ENCODE peak calls at places on chromosomes 2 and 18, in seven cellular contexts. T is GM20000, K is kidney, D is H9, Y is neural crest cell, J is mucosa of descending colon, M is tibial artery. C is an unnamed sample.
A peak's percentile ranks its signal among the peaks of the same experiment; 100 is the strongest.

GRCh38 chr2:9191044-9191481 is 15.5 kb upstream of the ASAP2 start:
- DNase-seq in J (no peak), K (peak; percentile 85), T (no peak), Y (peak; percentile 30), M (peak; percentile 97), D (peak; percentile 46), C (peak; percentile 84)

GRCh38 chr18:5693637-5694175 is 149.9 kb upstream of the EPB41L3 start:
- DNase-seq in M (no peak), K (no peak), T (no peak), J (no peak), Y (no peak), D (no peak), C (no peak)

GRCh38 chr2:10478916-10479315 is 30.8 kb upstream of the ODC1 start:
- DNase-seq in K (no peak), T (no peak), J (no peak), M (peak; percentile 24), D (no peak), Y (no peak), C (no peak)

GRCh38 chr2:222844323-222844722 is 16.5 kb upstream of the ACSL3 start:
- DNase-seq in T (no peak), M (no peak), D (no peak), K (no peak), J (peak; percentile 21), Y (no peak), C (peak; percentile 72)

GRCh38 chr2:127217470-127218325 is 2.4 kb downstream of the CYP27C1 start:
- DNase-seq in Y (no peak), J (no peak), K (peak; percentile 85), D (peak; percentile 67), T (no peak), M (no peak), C (no peak)

GRCh38 chr2:3062476-3063260 is 314.9 kb downstream of the EIPR1 start:
- DNase-seq in M (no peak), T (no peak), K (no peak), D (no peak), Y (no peak), J (no peak), C (no peak)

GRCh38 chr2:62999905-63000304 is 50.7 kb upstream of the OTX1 start:
- DNase-seq in Y (no peak), J (no peak), D (no peak), M (peak; percentile 84), K (peak; percentile 36), T (no peak), C (no peak)

GRCh38 chr2:121480826-121481225 is 49.9 kb upstream of the RNU4ATAC start:
- DNase-seq in M (no peak), D (no peak), Y (no peak), K (no peak), J (no peak), T (no peak), C (no peak)

GRCh38 chr18:80185545-80185944 is 61.8 kb downstream of the PARD6G start:
- DNase-seq in T (no peak), M (peak; percentile 3), K (no peak), D (no peak), Y (no peak), J (no peak), C (no peak)

GRCh38 chr18:80181642-80182461 is 65.5 kb downstream of the PARD6G start:
- DNase-seq in K (peak; percentile 46), T (no peak), M (peak; percentile 20), D (no peak), J (no peak), Y (no peak), C (no peak)

GRCh38 chr18:80182855-80183254 is 64.5 kb downstream of the PARD6G start:
- DNase-seq in K (peak; percentile 37), J (no peak), Y (no peak), D (no peak), M (peak; percentile 38), T (no peak), C (no peak)

GRCh38 chr18:80183273-80184050 is 63.9 kb downstream of the PARD6G start:
- DNase-seq in J (no peak), D (no peak), K (peak; percentile 77), M (peak; percentile 64), T (no peak), Y (no peak), C (no peak)

DNA sequence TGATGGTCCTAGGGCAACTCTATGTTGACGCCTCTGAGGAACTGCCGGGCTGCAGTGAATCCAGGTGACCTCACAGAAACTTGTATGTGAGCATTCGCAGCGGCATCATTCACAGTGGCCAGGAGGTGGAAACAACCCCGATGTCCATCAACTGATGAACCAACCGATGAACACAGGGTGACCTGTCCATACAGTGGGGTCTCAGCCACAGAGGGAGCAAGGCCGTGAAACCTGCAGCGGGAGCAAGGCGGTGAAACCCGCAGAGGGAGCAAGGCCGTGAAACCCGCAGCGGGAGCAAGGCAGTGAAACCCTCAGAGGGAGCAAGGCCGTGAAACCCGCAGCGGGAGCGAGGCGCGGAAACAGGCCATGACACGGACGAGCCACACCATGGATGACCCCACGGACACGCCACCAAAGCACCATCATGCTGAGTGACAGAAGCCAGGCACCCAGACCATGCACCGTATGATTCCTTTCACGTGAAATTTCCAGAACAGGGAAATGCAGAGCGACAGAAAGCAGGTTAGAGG is 63.0 kb downstream of the PARD6G start:
- DNase-seq in K (peak; percentile 67), M (peak; percentile 54), D (no peak), Y (no peak), T (no peak), J (no peak), C (no peak)
- TF ChIP-seq CTCF in K (no peak), M (no peak), D (no peak), Y (no peak), T (no peak), J (no peak), C (no peak)

GRCh38 chr2:43225093-43225787 is 1.2 kb downstream of the ZFP36L2 start:
- DNase-seq in D (peak; percentile 47), K (peak; percentile 90), M (peak; percentile 81), T (peak; percentile 58), J (peak; percentile 68), Y (peak; percentile 30), C (peak; percentile 75)

GRCh38 chr2:43224571-43225092 is 1.8 kb downstream of the ZFP36L2 start:
- DNase-seq in D (no peak), T (peak; percentile 60), Y (peak; percentile 19), K (peak; percentile 82), M (no peak), J (no peak), C (no peak)

GRCh38 chr2:43223412-43224040 is 2.9 kb downstream of the ZFP36L2 start:
- DNase-seq in K (peak; percentile 9), D (no peak), M (no peak), T (no peak), J (no peak), Y (no peak), C (no peak)

GRCh38 chr2:43222472-43223146 is 3.8 kb downstream of the ZFP36L2 start:
- DNase-seq in T (no peak), M (no peak), K (no peak), D (no peak), J (peak; percentile 63), Y (no peak), C (no peak)

DNA sequence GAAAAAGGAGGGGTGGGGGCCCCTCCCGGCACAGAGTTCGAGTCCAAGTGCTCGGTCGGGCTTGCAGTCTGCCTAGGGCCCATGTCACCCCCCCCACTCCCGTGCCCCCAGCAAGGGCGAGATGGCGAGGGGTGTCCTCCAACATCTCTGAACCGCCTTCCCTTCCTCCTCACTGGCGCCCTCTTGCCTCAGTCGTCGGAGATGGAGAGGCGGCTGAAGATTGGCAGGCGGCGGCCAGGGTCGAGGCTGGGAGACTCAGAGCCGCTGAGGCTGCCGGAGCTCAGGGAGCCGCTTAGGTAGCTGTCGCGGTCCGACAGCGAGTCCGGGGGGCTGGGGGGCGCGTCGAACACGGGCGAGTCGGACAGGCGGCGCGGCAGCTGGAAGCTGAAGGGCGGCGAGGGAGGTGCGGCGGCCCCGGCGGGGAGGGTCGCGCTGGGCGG is 2.3 kb downstream of the ZFP36L2 start:
- DNase-seq in M (peak; percentile 84), K (peak; percentile 93), J (peak; percentile 72), Y (peak; percentile 75), D (peak; percentile 78), T (peak; percentile 66), C (no peak)
- TF ChIP-seq CTCF in M (peak; percentile 17), K (peak; percentile 19), J (no peak), Y (peak; percentile 50), D (peak; percentile 63), T (peak; percentile 62), C (no peak)

GRCh38 chr2:218123986-218124385 is 1.8 kb upstream of the CXCR2 start:
- DNase-seq in D (no peak), Y (no peak), K (no peak), J (no peak), M (no peak), T (no peak), C (no peak)

GRCh38 chr2:218128781-218129478 is 3.1 kb downstream of the CXCR2 start:
- DNase-seq in Y (no peak), D (no peak), M (no peak), J (no peak), T (no peak), K (no peak), C (no peak)

GRCh38 chr2:218127929-218128455 is 2.2 kb downstream of the CXCR2 start:
- DNase-seq in T (no peak), D (no peak), M (no peak), J (no peak), K (no peak), Y (no peak), C (no peak)

GRCh38 chr2:218125095-218125494 is 733 bp upstream of the CXCR2 start:
- DNase-seq in Y (no peak), M (no peak), K (no peak), D (no peak), J (no peak), T (no peak), C (no peak)

DNA sequence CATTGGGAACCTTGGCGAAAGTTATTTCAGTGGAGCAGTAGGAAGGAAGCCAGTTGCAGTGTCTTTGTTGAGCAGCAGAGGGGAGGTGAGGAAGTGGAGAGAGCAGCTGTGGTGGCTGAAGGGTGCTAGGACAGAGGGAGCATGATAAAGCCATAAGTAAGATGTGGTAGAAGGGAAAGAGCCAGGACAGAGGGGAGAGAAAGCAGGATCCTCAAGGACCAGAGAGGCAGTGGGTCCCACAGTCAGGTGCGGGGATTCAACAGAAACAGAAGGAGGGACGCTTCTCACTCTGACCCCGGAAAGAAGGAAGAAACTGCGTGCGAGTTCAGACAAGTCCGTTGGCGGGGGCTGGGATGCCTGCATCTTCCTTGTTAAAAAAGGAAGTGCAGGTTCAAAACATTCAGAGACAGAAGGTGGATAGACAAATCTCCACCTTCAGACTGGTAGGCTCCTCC is at the start of gene CXCR2:
- DNase-seq in M (no peak), Y (no peak), D (peak; percentile 38), T (peak; percentile 40), J (peak; percentile 5), K (no peak), C (no peak)
- TF ChIP-seq CTCF in M (no peak), Y (no peak), D (peak; percentile 11), T (no peak), J (no peak), K (no peak), C (no peak)

GRCh38 chr2:53513167-53513666 is 254.4 kb upstream of the CHAC2 start:
- DNase-seq in J (no peak), D (no peak), M (no peak), T (no peak), K (no peak), Y (no peak), C (no peak)

GRCh38 chr2:53512071-53512841 is 255.3 kb upstream of the CHAC2 start:
- DNase-seq in D (no peak), K (no peak), Y (no peak), M (no peak), T (no peak), J (no peak), C (no peak)

GRCh38 chr2:53511549-53511948 is 256.1 kb upstream of the CHAC2 start:
- DNase-seq in M (no peak), J (no peak), K (no peak), Y (no peak), T (no peak), D (no peak), C (no peak)

GRCh38 chr2:53516650-53517049 is 251.0 kb upstream of the CHAC2 start:
- DNase-seq in T (no peak), M (no peak), K (no peak), D (no peak), Y (no peak), J (no peak), C (no peak)

GRCh38 chr2:53515435-53516332 is 251.9 kb upstream of the CHAC2 start:
- DNase-seq in J (no peak), K (no peak), T (no peak), Y (no peak), M (no peak), D (peak; percentile 48), C (no peak)
- TF ChIP-seq CTCF in J (no peak), K (no peak), T (no peak), Y (no peak), M (no peak), D (peak; percentile 45), C (no peak)

C was measured in ascending aorta.